ENCODE peak calls at places on chromosomes 7 and 10, in five cellular contexts. Z is IMR-90, Q is ascending aorta, N is OCI-LY7, P is fibroblast of lung. L is an unnamed sample.

GRCh38 chr7:131471605-131472004 is 84.8 kb downstream of the PODXL start:
- DNase-seq in P (no peak), N (no peak), Q (no peak), Z (no peak), L (no peak)

GRCh38 chr7:12565873-12566272 is 4.6 kb upstream of the SCIN start:
- DNase-seq in Q (no peak), P (no peak), Z (no peak), N (no peak), L (no peak)

GRCh38 chr10:119079572-119080520 is 771 bp downstream of the EIF3A start:
- DNase-seq in Z (peak; percentile 75), N (peak; percentile 71), P (peak; percentile 75), Q (peak; percentile 84), L (no peak)

GRCh38 chr10:91076991-91077548 is 143.4 kb upstream of the PCGF5 start:
- DNase-seq in Q (no peak), P (no peak), Z (no peak), N (no peak), L (no peak)

GRCh38 chr10:43888551-43888950 is 239.9 kb upstream of the ZNF32 start:
- DNase-seq in Q (no peak), P (peak; percentile 96), N (no peak), Z (peak; percentile 95), L (no peak)

GRCh38 chr7:103113164-103113563 is 35.7 kb downstream of the NAPEPLD start:
- DNase-seq in Q (peak; percentile 75), N (no peak), Z (peak; percentile 93), P (peak; percentile 87), L (peak; percentile 70)

GRCh38 chr7:89085580-89085979 is 290.0 kb upstream of the TEX47 start:
- DNase-seq in P (no peak), Q (no peak), Z (no peak), N (no peak), L (no peak)

GRCh38 chr7:142581341-142581740 is 167.9 kb upstream of the PRSS1 start:
- DNase-seq in P (no peak), Z (no peak), Q (no peak), N (peak; percentile 55), L (no peak)

GRCh38 chr7:876077-876971 is at the start of gene GET4:
- DNase-seq in Z (peak; percentile 93), Q (peak; percentile 98), N (peak; percentile 99), P (peak; percentile 96), L (peak; percentile 47)

GRCh38 chr7:65798111-65799075 is 74.5 kb upstream of the VKORC1L1 start:
- DNase-seq in Q (no peak), N (peak; percentile 19), P (peak; percentile 57), Z (peak; percentile 85), L (no peak)

GRCh38 chr10:78653555-78653954 is 415.2 kb upstream of the ZMIZ1 start:
- DNase-seq in Z (no peak), N (no peak), Q (no peak), P (no peak), L (no peak)

GRCh38 chr10:104732222-104732621 is 91.1 kb downstream of the SORCS3 start:
- DNase-seq in N (no peak), P (no peak), Q (no peak), Z (no peak), L (no peak)

GRCh38 chr7:2493205-2493604 is 17.0 kb upstream of the GRIFIN start:
- DNase-seq in Q (no peak), P (no peak), N (no peak), Z (peak; percentile 37), L (no peak)

GRCh38 chr7:93108003-93108402 is 9.8 kb downstream of the SAMD9 start:
- DNase-seq in Q (no peak), P (no peak), N (no peak), Z (no peak), L (no peak)

GRCh38 chr10:44032216-44032615 is 352.7 kb downstream of the CXCL12 start:
- DNase-seq in P (peak; percentile 14), N (no peak), Q (no peak), Z (no peak), L (no peak)

GRCh38 chr7:157690833-157691382 is 354.1 kb downstream of the DNAJB6 start:
- DNase-seq in P (peak; percentile 57), N (no peak), Z (no peak), Q (peak; percentile 68), L (no peak)

GRCh38 chr7:21914671-21915070 is 31.0 kb downstream of the CDCA7L start:
- DNase-seq in Q (no peak), N (peak; percentile 66), P (no peak), Z (no peak), L (no peak)

GRCh38 chr7:158165711-158166110 is 421.9 kb downstream of the PTPRN2 start:
- DNase-seq in P (no peak), Z (no peak), N (no peak), Q (no peak), L (no peak)

GRCh38 chr10:117736655-117737054 is 194.1 kb downstream of the EMX2 start:
- DNase-seq in P (no peak), N (no peak), Q (no peak), Z (no peak), L (peak; percentile 25)

GRCh38 chr10:132422169-132422691 is 25.2 kb downstream of the PWWP2B start:
- DNase-seq in Z (no peak), N (peak; percentile 92), Q (no peak), P (no peak), L (no peak)

GRCh38 chr10:129971381-129972144 is 7.5 kb upstream of the EBF3 start:
- DNase-seq in Q (no peak), N (no peak), Z (peak; percentile 22), P (peak; percentile 47), L (no peak)

GRCh38 chr7:26166681-26167266 is 14.8 kb downstream of the NFE2L3 start:
- DNase-seq in P (no peak), N (no peak), Q (no peak), Z (no peak), L (no peak)

GRCh38 chr10:118948784-118949183 is 80.7 kb upstream of the NANOS1 start:
- DNase-seq in Q (no peak), N (no peak), P (no peak), Z (no peak), L (no peak)

GRCh38 chr7:25448301-25448700 is 220.0 kb upstream of the NPVF start:
- DNase-seq in Q (no peak), P (no peak), N (no peak), Z (no peak), L (no peak)

GRCh38 chr10:21334891-21335696 is 190.4 kb downstream of the SKIDA1 start:
- DNase-seq in P (peak; percentile 95), Z (peak; percentile 90), Q (peak; percentile 81), N (no peak), L (peak; percentile 59)

GRCh38 chr7:48708635-48709034 is 215.7 kb upstream of the CDC14C start:
- DNase-seq in P (no peak), N (no peak), Q (no peak), Z (no peak), L (no peak)

GRCh38 chr7:6256709-6257535 is 15.5 kb downstream of the CYTH3 start:
- DNase-seq in P (peak; percentile 47), Z (peak; percentile 67), Q (peak; percentile 81), N (no peak), L (no peak)

GRCh38 chr10:131514454-131514853 is 202.9 kb upstream of the TCERG1L start:
- DNase-seq in N (no peak), Z (no peak), P (no peak), Q (no peak), L (peak; percentile 42)

GRCh38 chr10:43407148-43407575 is 1.8 kb downstream of the HNRNPF start:
- DNase-seq in N (peak; percentile 73), Z (peak; percentile 36), Q (peak; percentile 78), P (no peak), L (no peak)

GRCh38 chr10:6514180-6514579 is 65.9 kb downstream of the PRKCQ start:
- DNase-seq in N (no peak), Q (no peak), Z (no peak), P (no peak), L (no peak)

GRCh38 chr10:112562803-112563663 is 116.0 kb downstream of the VTI1A start:
- DNase-seq in Z (peak; percentile 43), Q (no peak), P (peak; percentile 36), N (no peak), L (no peak)

GRCh38 chr10:89651205-89651915 is 6.3 kb upstream of the PANK1 start:
- DNase-seq in N (no peak), Q (no peak), Z (no peak), P (no peak), L (no peak)

GRCh38 chr10:59361659-59362183 is 628 bp downstream of the FAM13C start:
- DNase-seq in Q (no peak), N (no peak), P (no peak), Z (peak; percentile 4), L (no peak)

GRCh38 chr7:98991141-98991540 is 112.8 kb downstream of the TRRAP start:
- DNase-seq in P (no peak), Z (no peak), Q (no peak), N (no peak), L (no peak)

GRCh38 chr10:122331615-122332446 is 42.7 kb upstream of the PLEKHA1 start:
- DNase-seq in Q (no peak), N (no peak), Z (no peak), P (no peak), L (peak; percentile 90)

DNA sequence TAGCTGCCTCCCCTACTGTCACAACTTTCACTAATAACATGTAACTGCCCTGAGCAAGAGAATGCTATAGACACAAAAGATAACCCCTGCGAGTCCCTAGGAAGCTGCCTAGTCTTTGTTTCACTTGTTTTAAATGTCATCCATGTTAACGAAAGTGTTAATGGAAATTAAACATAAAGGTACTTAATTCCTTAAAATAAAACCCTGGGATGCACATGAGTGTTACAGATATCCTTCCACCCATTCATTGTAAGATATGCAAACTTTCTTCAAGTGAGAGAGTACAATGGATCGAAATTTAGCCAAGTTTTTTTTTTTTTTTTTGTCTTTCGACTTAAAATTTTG is 1.4 kb downstream of the CDK14 start:
- DNase-seq in N (no peak), P (peak; percentile 23), Q (no peak), Z (no peak), L (no peak)
- H3K36me3 ChIP-seq in N (no peaks in the 10 kb centered on the region), P (no peaks in the 10 kb centered on the region), Q (no peaks in the 10 kb centered on the region), Z (no peaks in the 10 kb centered on the region), L (no peaks in the 10 kb centered on the region)

GRCh38 chr7:101137651-101138148 is 10.8 kb downstream of the SERPINE1 start:
- DNase-seq in P (no peak), Q (peak; percentile 63), N (no peak), Z (no peak), L (no peak)
- H3K4me3 ChIP-seq in P (no peak overlapping the region), Q (no peak overlapping the region), N (no peak overlapping the region), Z (no peak overlapping the region), L (no peak overlapping the region)

GRCh38 chr10:3169271-3169670 is 3.3 kb downstream of the PITRM1 start:
- DNase-seq in Q (no peak), P (no peak), N (no peak), Z (no peak), L (no peak)
- H3K36me3 ChIP-seq in Q (peaks cover 59% of the 10 kb centered on the region), P (peaks cover 22% of the 10 kb centered on the region), N (peaks cover 50% of the 10 kb centered on the region), Z (peaks cover 42% of the 10 kb centered on the region), L (peaks cover 2% of the 10 kb centered on the region)

GRCh38 chr7:28410628-28411578 is 1.4 kb upstream of the CREB5 start:
- DNase-seq in N (no peak), Z (peak; percentile 90), Q (peak; percentile 78), P (peak; percentile 87), L (no peak)
- H3K4me3 ChIP-seq in N (no peak overlapping the region), Z (peak overlapping the region; percentile 66), Q (peak overlapping the region; percentile 59), P (peak overlapping the region; percentile 75), L (peak overlapping the region; percentile 70)

DNA sequence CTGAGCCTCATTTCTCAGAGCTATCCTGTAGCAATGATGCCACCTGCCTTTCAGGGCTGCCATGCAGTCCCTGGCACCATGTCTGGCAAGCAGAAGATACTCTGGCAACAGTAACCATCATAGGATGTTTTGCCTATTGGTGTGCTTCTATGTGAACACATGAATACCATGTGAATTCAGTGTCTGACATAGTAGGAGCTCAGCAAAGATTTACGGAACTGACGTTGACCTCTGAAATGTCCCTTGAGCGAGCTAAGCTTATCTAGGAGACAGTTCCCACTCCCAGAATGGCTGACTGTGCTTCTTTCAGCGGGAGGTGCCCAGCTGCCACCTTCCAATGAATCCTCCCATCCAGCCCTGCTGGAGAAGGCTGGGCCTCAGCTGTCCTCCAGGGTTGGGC is 71.2 kb upstream of the LRRC18 start:
- DNase-seq in Q (no peak), Z (no peak), N (no peak), P (no peak), L (no peak)
- H3K36me3 ChIP-seq in Q (no peaks in the 10 kb centered on the region), Z (no peaks in the 10 kb centered on the region), N (no peaks in the 10 kb centered on the region), P (no peaks in the 10 kb centered on the region), L (no peaks in the 10 kb centered on the region)

L was measured in kidney epithelial cell.